ENCODE peak calls at places on chromosomes 2 and 18, in seven cellular contexts. W is CD8-positive, alpha-beta memory T cell; T is fibroblast of lung; P is Karpas-422; G is H1; Q is mammary epithelial cell; R is sigmoid colon. A is an unnamed sample. For H3K27me3 and H3K4me1, the result is how much of the 10 kb centered on the place peaks cover.

GRCh38 chr18:58997811-58998337 is 133.2 kb downstream of the ZNF532 start:
- DNase-seq in P (no peak), R (no peak), G (no peak), W (no peak), T (peak), Q (peak), A (peak)

GRCh38 chr18:23977709-23978483 is 36.7 kb upstream of the TTC39C start:
- DNase-seq in R (no peak), P (no peak), G (no peak), T (peak), Q (no peak), W (no peak), A (no peak)

GRCh38 chr2:25821225-25822056 is 56.8 kb downstream of the ASXL2 start:
- DNase-seq in T (peak), Q (peak), W (no peak), G (no peak), R (no peak), P (no peak), A (no peak)

GRCh38 chr2:187900023-187900422 is 345.8 kb upstream of the TFPI start:
- DNase-seq in P (no peak), G (no peak), Q (peak), T (peak), R (no peak), W (no peak), A (no peak)

GRCh38 chr2:95530734-95531133 is 46.2 kb upstream of the TRIM43B start:
- DNase-seq in Q (no peak), G (no peak), T (peak), W (no peak), P (no peak), R (no peak), A (no peak)

GRCh38 chr2:38654495-38655381 is 11.2 kb upstream of the GALM start:
- DNase-seq in T (no peak), Q (no peak), W (no peak), G (no peak), P (no peak), R (no peak), A (no peak)

GRCh38 chr2:27249891-27250651 is 12.8 kb downstream of the SLC30A3 start:
- DNase-seq in Q (no peak), T (peak), G (peak), R (no peak), W (peak), P (peak), A (peak)

GRCh38 chr2:88658890-88659881 is 31.9 kb upstream of the EIF2AK3 start:
- DNase-seq in Q (no peak), T (peak), R (peak), W (no peak), P (no peak), G (no peak), A (peak)

GRCh38 chr18:10912790-10913560 is 236.4 kb downstream of the PIEZO2 start:
- DNase-seq in P (no peak), T (peak), W (no peak), G (no peak), R (no peak), Q (no peak), A (peak)

GRCh38 chr2:37797081-37797480 is 125.6 kb upstream of the CDC42EP3 start:
- DNase-seq in G (no peak), W (no peak), P (no peak), T (peak), Q (peak), R (no peak), A (no peak)

GRCh38 chr2:155690785-155691184 is 641.7 kb downstream of the NR4A2 start:
- DNase-seq in T (no peak), R (no peak), P (no peak), G (no peak), W (no peak), Q (no peak), A (no peak)

GRCh38 chr2:60463249-60463648 is 90.2 kb downstream of the BCL11A start:
- DNase-seq in T (peak), W (no peak), R (peak), G (no peak), Q (no peak), P (no peak), A (peak)

GRCh38 chr18:63624863-63625262 is 19.2 kb downstream of the SERPINB4 start:
- DNase-seq in Q (no peak), W (no peak), T (no peak), R (no peak), G (no peak), P (no peak), A (no peak)

GRCh38 chr18:59718108-59719057 is 21.2 kb upstream of the CCBE1 start:
- DNase-seq in T (peak), P (no peak), G (no peak), R (no peak), W (no peak), Q (peak), A (peak)

GRCh38 chr2:949894-950626 is 589 bp upstream of the SNTG2 start:
- DNase-seq in G (no peak), Q (no peak), T (no peak), P (no peak), W (no peak), R (no peak), A (no peak)

GRCh38 chr2:120861576-120862191 is 126.0 kb downstream of the GLI2 start:
- DNase-seq in R (no peak), T (peak), Q (no peak), P (no peak), G (no peak), W (no peak), A (no peak)

GRCh38 chr2:169109502-169110409 is 40.4 kb downstream of the DHRS9 start:
- DNase-seq in W (peak), Q (peak), T (peak), P (peak), G (peak), R (peak), A (peak)

GRCh38 chr2:64455545-64455944 is 1.6 kb downstream of the LGALSL start:
- DNase-seq in P (no peak), G (no peak), Q (peak), W (no peak), T (no peak), R (no peak), A (no peak)

GRCh38 chr2:202265467-202266277 is at the start of gene NOP58:
- DNase-seq in T (peak), P (peak), G (peak), R (peak), W (peak), Q (peak), A (peak)

GRCh38 chr18:45621068-45621511 is 5.8 kb downstream of the SLC14A2 start:
- DNase-seq in T (peak), R (no peak), P (peak), Q (peak), W (peak), G (no peak), A (peak)

GRCh38 chr2:29262681-29263260 is 147.6 kb downstream of the CLIP4 start:
- DNase-seq in W (no peak), G (no peak), P (peak), R (peak), Q (peak), T (peak), A (no peak)

GRCh38 chr18:32301976-32302743 is 112.3 kb downstream of the MEP1B start:
- DNase-seq in W (no peak), G (no peak), Q (peak), R (no peak), P (no peak), T (peak), A (peak)

GRCh38 chr2:26509141-26509540 is 31.2 kb upstream of the OTOF start:
- DNase-seq in T (no peak), Q (no peak), R (no peak), G (no peak), W (no peak), P (no peak), A (no peak)

GRCh38 chr18:11125372-11126315 is 23.7 kb downstream of the PIEZO2 start:
- DNase-seq in R (no peak), T (no peak), G (no peak), P (no peak), W (no peak), Q (no peak), A (no peak)

GRCh38 chr2:198880421-198880820 is 577.3 kb downstream of the SATB2 start:
- DNase-seq in Q (no peak), G (no peak), P (no peak), R (no peak), W (no peak), T (peak), A (no peak)

GRCh38 chr18:12862467-12862866 is 21.6 kb downstream of the PTPN2 start:
- DNase-seq in T (peak), G (peak), Q (peak), W (no peak), P (no peak), R (no peak), A (no peak)

GRCh38 chr18:70028734-70029133 is 81.1 kb upstream of the CD226 start:
- DNase-seq in G (no peak), T (no peak), Q (no peak), P (no peak), R (no peak), W (no peak), A (no peak)

GRCh38 chr2:171864357-171864985 is 29.6 kb downstream of the SLC25A12 start:
- DNase-seq in T (no peak), Q (peak), W (no peak), P (no peak), R (no peak), G (no peak), A (no peak)

GRCh38 chr2:230042195-230042594 is 26.5 kb downstream of the SLC16A14 start:
- DNase-seq in W (no peak), G (no peak), R (no peak), Q (peak), T (peak), P (no peak), A (no peak)
- H3K27me3 ChIP-seq in W (under half), G (under half), R (under half), Q (under half), T (under half), P (under half), A (under half)

DNA sequence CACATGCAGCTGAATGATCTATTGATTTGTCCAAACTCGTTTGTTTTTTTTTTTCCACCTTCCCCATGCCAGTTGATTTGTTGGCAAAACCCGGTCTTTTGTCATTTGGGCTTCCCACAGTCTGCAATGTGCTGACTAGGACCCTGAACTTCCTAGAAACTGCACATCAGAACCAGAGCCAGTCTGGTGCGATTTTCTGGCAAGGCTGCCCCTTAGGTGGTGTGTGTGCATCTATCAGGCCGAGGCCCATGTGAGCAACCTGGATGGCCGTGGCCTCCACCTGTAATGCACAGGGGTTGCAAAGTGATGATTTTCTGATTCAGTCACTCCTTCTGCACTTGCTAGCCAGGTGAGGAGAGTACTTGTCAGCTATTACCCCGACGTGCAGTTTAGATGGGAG is 47.8 kb downstream of the NCK2 start:
- DNase-seq in W (no peak), T (no peak), P (no peak), G (no peak), Q (no peak), R (no peak), A (no peak)
- H3K4me1 ChIP-seq in W (half or more), T (under half), P (under half), G (under half), Q (half or more), R (under half), A (under half)

GRCh38 chr2:218865396-218865795 is 5.8 kb downstream of the WNT6 start:
- DNase-seq in T (no peak), G (no peak), W (no peak), R (no peak), P (no peak), Q (no peak), A (no peak)
- H3K27me3 ChIP-seq in T (under half), G (half or more), W (under half), R (under half), P (under half), Q (under half), A (half or more)

DNA sequence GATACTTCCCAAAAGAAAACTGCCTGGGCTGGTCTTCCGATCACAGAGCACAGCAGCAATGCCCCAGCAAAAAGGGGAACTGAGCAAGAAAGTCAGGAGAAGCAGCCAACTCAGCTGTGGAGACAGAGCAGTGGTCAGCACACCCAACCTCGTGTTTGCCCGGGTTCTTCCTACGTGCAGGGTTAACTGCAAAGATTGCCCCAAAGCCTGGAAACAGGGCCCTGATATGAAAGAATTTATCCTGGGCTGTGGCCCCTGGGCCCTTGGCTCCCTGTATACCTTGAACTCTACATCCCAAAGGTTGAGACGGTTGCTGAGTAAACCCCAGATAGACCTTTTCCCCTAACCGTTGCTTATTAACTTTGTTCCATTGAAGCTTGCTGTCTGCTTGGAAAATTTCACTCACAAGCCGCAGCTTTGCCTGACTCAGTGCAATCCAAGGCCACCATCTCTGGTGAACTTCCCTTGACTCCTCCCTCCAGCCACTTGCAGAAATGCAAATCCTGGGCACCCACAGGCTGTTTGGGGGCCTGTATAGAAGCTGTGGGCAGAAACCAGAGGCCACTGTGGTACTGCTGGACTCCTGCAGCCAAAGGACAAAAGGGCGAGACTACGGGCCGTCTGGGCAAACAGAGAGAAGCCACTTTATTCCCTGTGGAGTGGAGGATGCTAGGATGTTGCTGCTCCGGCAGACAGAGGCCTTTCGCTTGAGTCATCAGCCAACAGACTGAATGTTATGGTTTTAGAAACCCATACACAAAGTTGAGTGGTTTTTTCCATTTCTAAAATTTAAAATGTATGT is 18.2 kb downstream of the NRP2 start:
- DNase-seq in W (no peak), R (no peak), Q (peak), G (no peak), T (peak), P (peak), A (peak)
- H3K4me1 ChIP-seq in W (under half), R (half or more), Q (under half), G (under half), T (under half), P (under half), A (under half)

GRCh38 chr2:98346259-98347236 is at the start of gene CNGA3:
- DNase-seq in W (no peak), G (no peak), P (no peak), R (no peak), Q (peak), T (peak), A (peak)
- H3K27me3 ChIP-seq in W (under half), G (half or more), P (under half), R (under half), Q (half or more), T (half or more), A (half or more)

GRCh38 chr2:237694423-237695194 is 67.2 kb downstream of the LRRFIP1 start:
- DNase-seq in T (no peak), R (peak), Q (no peak), P (no peak), G (no peak), W (no peak), A (no peak)
- H3K4me1 ChIP-seq in T (under half), R (half or more), Q (half or more), P (under half), G (under half), W (half or more), A (half or more)

A was measured in cardiac muscle cell.